ENCODE peak calls at places on chromosomes 13 and 19, in five cellular contexts. L is tibial nerve, O is AG04449, F is PC-9, M is breast epithelium. C is an unnamed sample.

GRCh38 chr19:19568802-19569756 is 31.0 kb downstream of the CILP2 start:
- DNase-seq in L (no peak), O (no peak), F (peak), M (no peak), C (no peak)

GRCh38 chr19:6540918-6541689 is 10.3 kb downstream of the TNFSF9 start:
- DNase-seq in L (no peak), O (no peak), F (no peak), M (no peak), C (no peak)

GRCh38 chr19:18960370-18960769 is 19.4 kb upstream of the HOMER3 start:
- DNase-seq in L (no peak), O (no peak), F (no peak), M (no peak), C (no peak)

GRCh38 chr19:49791776-49792445 is 21.2 kb downstream of the FUZ start:
- DNase-seq in L (no peak), O (no peak), F (no peak), M (no peak), C (no peak)

GRCh38 chr19:5188548-5189317 is 151.9 kb downstream of the PTPRS start:
- DNase-seq in L (no peak), O (no peak), F (no peak), M (no peak), C (no peak)

GRCh38 chr19:47430041-47430802 is 10.9 kb upstream of the MEIS3 start:
- DNase-seq in L (peak), O (no peak), F (no peak), M (peak), C (peak)

GRCh38 chr19:5948697-5949564 is 29.0 kb downstream of the RANBP3 start:
- DNase-seq in L (no peak), O (no peak), F (no peak), M (no peak), C (no peak)

GRCh38 chr13:46057251-46058015 is 4.9 kb upstream of the ZC3H13 start:
- DNase-seq in L (no peak), O (no peak), F (no peak), M (no peak), C (peak)

GRCh38 chr19:29978139-29978538 is 36.1 kb downstream of the URI1 start:
- DNase-seq in L (no peak), O (no peak), F (no peak), M (no peak), C (no peak)

GRCh38 chr13:103799028-103799427 is 732.8 kb upstream of the SLC10A2 start:
- DNase-seq in L (no peak), O (no peak), F (no peak), M (no peak), C (no peak)

DNA sequence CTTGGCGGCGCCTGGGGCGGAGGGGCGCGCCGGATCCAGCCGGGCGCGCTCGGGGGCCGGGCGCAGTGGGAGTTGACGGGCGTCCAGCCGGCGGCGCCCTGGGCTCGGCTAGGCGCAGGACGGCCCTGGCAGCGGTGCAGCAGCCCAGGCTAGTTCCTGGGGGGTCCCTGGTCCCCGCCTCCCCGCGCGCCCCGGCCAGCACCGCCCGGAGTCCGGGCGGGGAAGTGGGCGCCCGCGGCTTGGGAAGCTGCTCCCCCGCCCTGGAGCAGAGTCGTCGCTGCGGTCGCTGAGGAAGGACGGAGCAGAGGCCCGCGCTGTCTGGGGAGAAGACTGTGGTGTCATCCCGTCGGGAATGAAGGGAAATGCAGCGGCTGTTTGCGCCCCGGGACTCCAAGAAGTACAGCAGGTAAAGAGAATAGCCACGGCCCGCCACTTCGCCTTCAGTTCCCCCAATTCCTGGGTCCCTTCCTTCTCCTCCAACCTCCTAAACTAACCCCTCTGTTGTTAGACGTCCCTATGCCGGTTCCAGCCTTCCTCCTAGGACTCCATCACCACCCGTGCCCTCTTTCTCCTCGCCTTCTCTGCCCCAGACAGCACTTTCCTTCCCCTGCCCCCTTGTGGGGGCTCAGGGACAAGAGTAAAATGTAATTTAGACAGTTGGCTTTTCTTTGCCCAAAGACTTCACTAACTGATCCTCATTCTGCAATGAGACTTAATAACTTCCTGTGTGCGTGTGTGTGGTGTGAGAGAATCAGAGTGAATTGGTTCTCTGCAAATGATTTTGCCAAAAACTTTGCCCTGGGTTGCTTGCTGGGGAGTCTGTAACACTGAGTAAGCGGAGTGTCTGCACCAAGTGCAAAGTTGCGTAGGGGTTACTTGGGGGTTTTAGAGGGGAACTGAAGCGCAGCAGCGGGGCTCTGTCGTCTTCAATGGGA is 20.3 kb upstream of the SGCG start:
- DNase-seq in L (no peak), O (no peak), F (no peak), M (no peak), C (peak)
- H3K4me3 ChIP-seq in L (no peak), O (no peak), F (no peak), M (peak), C (peak)

GRCh38 chr13:47901451-47901850 is 99.6 kb downstream of the SUCLA2 start:
- DNase-seq in L (no peak), O (peak), F (peak), M (no peak), C (peak)

GRCh38 chr13:47908200-47908902 is 92.7 kb downstream of the SUCLA2 start:
- DNase-seq in L (no peak), O (no peak), F (peak), M (no peak), C (no peak)

GRCh38 chr13:47903836-47904235 is 97.2 kb downstream of the SUCLA2 start:
- DNase-seq in L (no peak), O (peak), F (peak), M (no peak), C (no peak)

GRCh38 chr13:47904239-47904638 is 96.8 kb downstream of the SUCLA2 start:
- DNase-seq in L (no peak), O (no peak), F (peak), M (no peak), C (no peak)

DNA sequence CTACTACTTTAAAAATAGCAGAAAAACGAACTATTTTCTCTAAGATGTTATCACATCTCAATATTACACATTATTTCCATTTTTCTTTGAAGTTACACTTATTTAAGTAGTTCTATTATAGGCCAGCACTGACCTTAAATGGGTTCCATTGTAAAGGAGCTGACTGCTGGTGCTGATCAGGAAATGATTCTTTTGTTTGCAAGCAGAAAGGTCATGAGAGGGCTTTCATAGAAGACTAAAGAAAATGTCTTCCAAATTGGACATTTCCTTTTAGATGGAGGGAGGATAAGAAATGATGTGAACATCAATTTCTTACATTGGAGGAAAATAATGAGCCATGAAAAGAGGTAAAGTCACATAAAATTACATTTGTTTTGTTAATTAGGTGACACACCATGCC is 96.2 kb downstream of the SUCLA2 start:
- DNase-seq in L (no peak), O (no peak), F (no peak), M (no peak), C (no peak)
- H3K4me3 ChIP-seq in L (no peak), O (no peak), F (peak), M (no peak), C (no peak)

GRCh38 chr19:13035820-13036365 is 40.6 kb downstream of the NFIX start:
- DNase-seq in L (no peak), O (no peak), F (no peak), M (no peak), C (no peak)

GRCh38 chr19:13033819-13034611 is 38.7 kb downstream of the NFIX start:
- DNase-seq in L (no peak), O (no peak), F (no peak), M (peak), C (peak)

GRCh38 chr19:13032837-13033236 is 37.6 kb downstream of the NFIX start:
- DNase-seq in L (no peak), O (no peak), F (no peak), M (no peak), C (no peak)

GRCh38 chr19:13033244-13033643 is 38.0 kb downstream of the NFIX start:
- DNase-seq in L (no peak), O (no peak), F (no peak), M (no peak), C (no peak)

GRCh38 chr19:13034636-13035035 is 39.4 kb downstream of the NFIX start:
- DNase-seq in L (no peak), O (no peak), F (no peak), M (no peak), C (no peak)
- H3K4me3 ChIP-seq in L (no peak), O (no peak), F (no peak), M (no peak), C (no peak)

DNA sequence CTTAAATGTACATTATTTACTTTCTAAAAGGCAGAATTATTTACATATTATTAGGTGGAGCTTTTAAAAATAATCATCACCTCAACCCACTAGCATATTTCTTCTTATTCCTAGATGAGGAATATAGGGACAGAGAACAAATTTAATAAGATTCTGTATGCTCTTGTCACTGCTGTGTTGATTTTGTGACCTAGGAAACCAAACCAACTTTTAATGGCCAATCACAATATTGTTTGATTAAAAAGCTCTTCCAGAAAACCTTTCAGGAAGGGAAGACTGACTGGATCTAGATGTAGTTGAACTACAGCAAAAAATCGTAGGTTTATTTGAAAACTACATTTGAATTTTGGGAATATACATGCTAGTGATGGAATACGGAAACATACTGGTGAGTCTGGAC is 91.8 kb upstream of the RAP2A start:
- DNase-seq in L (no peak), O (no peak), F (no peak), M (no peak), C (no peak)
- H3K4me3 ChIP-seq in L (no peak), O (no peak), F (no peak), M (no peak), C (no peak)

GRCh38 chr13:57634829-57635165 is 3.3 kb downstream of the PCDH17 start:
- DNase-seq in L (no peak), O (no peak), F (no peak), M (peak), C (peak)

GRCh38 chr13:57632276-57633140 is 964 bp downstream of the PCDH17 start:
- DNase-seq in L (no peak), O (no peak), F (no peak), M (peak), C (peak)

GRCh38 chr13:57635541-57635940 is 4.0 kb downstream of the PCDH17 start:
- DNase-seq in L (no peak), O (no peak), F (no peak), M (no peak), C (no peak)

GRCh38 chr13:57633141-57633949 is 1.8 kb downstream of the PCDH17 start:
- DNase-seq in L (no peak), O (no peak), F (no peak), M (peak), C (peak)

GRCh38 chr13:57633950-57634828 is 2.6 kb downstream of the PCDH17 start:
- DNase-seq in L (no peak), O (no peak), F (no peak), M (no peak), C (peak)
- H3K4me3 ChIP-seq in L (peak), O (no peak), F (no peak), M (peak), C (peak)

GRCh38 chr13:66657165-66657895 is 572.8 kb downstream of the PCDH9 start:
- DNase-seq in L (no peak), O (peak), F (peak), M (peak), C (peak)
- H3K4me3 ChIP-seq in L (no peak), O (no peak), F (no peak), M (no peak), C (no peak)